ENCODE peak calls at places on chromosomes 13 and 19, in four cellular contexts. X is SK-N-SH, U is K562, J is GM12878. Y is an unnamed sample.

GRCh38 chr19:3071764-3072163 is 9.5 kb upstream of the TLE5 start:
- DNase-seq in J (no peak), U (no peak), X (no peak), Y (no peak)

GRCh38 chr13:113013878-113014751 is 45.1 kb downstream of the MCF2L start:
- DNase-seq in J (no peak), X (no peak), U (no peak), Y (no peak)

GRCh38 chr13:112725346-112726017 is 35.6 kb downstream of the ATP11A start:
- DNase-seq in X (no peak), J (peak; percentile 24), U (no peak), Y (peak; percentile 62)

GRCh38 chr19:38031423-38031770 is 124.4 kb downstream of the SIPA1L3 start:
- DNase-seq in U (no peak), X (no peak), J (no peak), Y (peak; percentile 87)

GRCh38 chr13:37202264-37202663 is 96.8 kb upstream of the CSNK1A1L start:
- DNase-seq in J (no peak), U (no peak), X (no peak), Y (peak; percentile 37)

GRCh38 chr19:4229179-4229931 is at the start of gene EBI3:
- DNase-seq in J (peak; percentile 88), X (no peak), U (peak; percentile 50), Y (peak; percentile 65)

GRCh38 chr19:43913383-43913782 is 21.7 kb downstream of the ZNF45 start:
- DNase-seq in U (no peak), X (no peak), J (no peak), Y (no peak)

GRCh38 chr19:41373993-41374392 is 2.3 kb upstream of the TMEM91 start:
- DNase-seq in U (no peak), X (peak; percentile 94), J (no peak), Y (peak; percentile 92)

GRCh38 chr13:51370116-51370515 is 30.6 kb downstream of the SERPINE3 start:
- DNase-seq in J (no peak), X (no peak), U (no peak), Y (peak; percentile 41)

GRCh38 chr13:39038569-39038898 is 278 bp downstream of the NHLRC3 start:
- DNase-seq in X (no peak), U (peak; percentile 4), J (no peak), Y (no peak)

GRCh38 chr19:47157455-47158321 is 27.1 kb downstream of the SAE1 start:
- DNase-seq in J (no peak), U (peak; percentile 15), X (no peak), Y (peak; percentile 72)

GRCh38 chr13:63696055-63696454 is 2280.4 kb upstream of the PCDH20 start:
- DNase-seq in X (no peak), J (no peak), U (no peak), Y (peak; percentile 93)

GRCh38 chr13:108911807-108912206 is 282.4 kb downstream of the MYO16 start:
- DNase-seq in U (no peak), J (no peak), X (no peak), Y (no peak)
- H2AFZ ChIP-seq in U (no peak overlapping the region), J (no peak overlapping the region), X (no peak overlapping the region), Y (peak overlapping the region; percentile 14)

DNA sequence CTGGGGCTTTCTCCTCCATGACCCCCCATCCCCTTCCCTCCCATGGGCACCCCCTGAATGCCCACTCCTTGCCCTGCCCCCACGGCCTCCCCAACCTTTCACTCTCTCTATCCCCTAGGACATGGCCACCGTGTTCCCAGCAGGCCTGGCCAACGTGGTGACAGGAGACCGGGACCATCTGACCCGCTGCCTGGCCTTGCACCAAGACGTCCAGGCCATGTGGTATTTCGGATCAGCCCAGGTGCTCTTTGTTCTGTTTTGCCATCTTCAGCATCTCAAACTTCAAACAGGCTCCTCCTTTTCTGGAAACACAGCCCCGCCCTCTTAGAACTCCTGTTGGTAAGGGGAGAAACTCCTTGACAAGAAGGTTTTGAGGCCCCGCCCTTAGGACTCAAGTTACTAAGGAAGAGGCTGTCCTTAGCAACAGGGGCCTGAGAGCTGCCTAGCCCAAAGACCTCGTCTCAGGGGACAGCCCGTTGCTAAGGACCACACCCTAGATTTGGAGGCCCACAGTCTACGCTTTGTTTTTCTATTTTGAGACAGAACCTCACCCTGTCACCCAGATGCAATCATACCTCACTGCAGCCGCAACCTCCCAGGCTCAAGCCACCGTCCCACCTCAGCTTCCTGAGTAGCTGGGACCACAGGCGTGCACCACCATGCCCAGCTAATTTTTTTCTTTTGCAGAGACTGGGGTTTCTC is 5.1 kb upstream of the FLT3LG start:
- DNase-seq in J (peak; percentile 97), U (peak; percentile 77), X (no peak), Y (no peak)
- TF ChIP-seq RCOR1 in J (no peak), U (peak; percentile 29), X (no peak), Y (no peak)

GRCh38 chr13:59477011-59477410 is 686.7 kb downstream of the DIAPH3 start:
- DNase-seq in U (peak; percentile 11), X (no peak), J (no peak), Y (no peak)
- H2AFZ ChIP-seq in U (no peak overlapping the region), X (no peak overlapping the region), J (no peak overlapping the region), Y (no peak overlapping the region)

GRCh38 chr13:79450110-79450509 is 30.8 kb upstream of the NDFIP2 start:
- DNase-seq in X (no peak), J (no peak), U (no peak), Y (no peak)
- TF ChIP-seq RCOR1 in X (no peak), J (no peak), U (no peak), Y (no peak)

DNA sequence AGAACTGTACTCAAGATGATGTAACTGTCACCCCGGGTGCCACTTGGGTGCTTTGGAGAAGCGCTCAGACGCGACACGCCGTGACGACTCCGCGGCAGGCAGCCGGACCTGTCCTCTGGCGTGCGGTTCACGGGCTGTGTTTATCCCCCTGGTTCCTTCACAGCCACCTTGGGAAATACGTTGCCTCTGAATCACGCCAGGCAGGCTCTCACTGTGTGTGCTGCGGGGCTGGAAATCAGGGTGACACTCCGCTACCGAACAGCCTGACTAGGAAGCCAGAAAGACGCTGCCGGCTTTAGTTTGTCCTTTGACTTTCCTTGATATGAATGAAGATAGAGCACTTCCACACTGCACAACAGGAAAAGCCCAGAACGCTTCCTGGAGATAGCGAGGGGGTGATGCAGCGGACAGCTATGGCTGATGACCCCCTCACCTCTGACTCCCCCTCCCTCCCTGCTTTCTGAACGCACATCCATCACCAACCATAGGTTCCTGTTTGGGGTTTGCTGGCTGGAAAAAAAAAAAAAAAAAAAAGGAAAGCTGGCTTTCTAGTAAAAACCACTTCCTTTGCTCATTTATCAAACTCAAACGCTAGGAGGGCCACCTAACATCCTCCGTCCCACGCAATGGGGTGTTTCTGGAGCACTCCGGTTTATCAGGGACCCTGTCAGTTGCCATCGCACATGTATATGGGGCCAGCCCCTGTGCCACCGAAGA is 3.7 kb upstream of the GP6 start:
- DNase-seq in U (peak; percentile 80), X (no peak), J (no peak), Y (no peak)
- H2AFZ ChIP-seq in U (peak overlapping the region; percentile 53), X (no peak overlapping the region), J (no peak overlapping the region), Y (no peak overlapping the region)

GRCh38 chr13:94859812-94860210 is 147.5 kb upstream of the SOX21 start:
- DNase-seq in J (no peak), U (no peak), X (no peak), Y (no peak)

GRCh38 chr13:94858856-94859811 is 146.8 kb upstream of the SOX21 start:
- DNase-seq in J (no peak), U (no peak), X (no peak), Y (peak; percentile 5)

GRCh38 chr13:94860981-94861407 is 148.6 kb upstream of the SOX21 start:
- DNase-seq in U (no peak), X (no peak), J (no peak), Y (peak; percentile 13)
- TF ChIP-seq RCOR1 in U (no peak), X (no peak), J (no peak), Y (no peak)

GRCh38 chr13:89878904-89879303 is 1468.6 kb upstream of the MIR17HG start:
- DNase-seq in X (no peak), J (no peak), U (no peak), Y (no peak)

GRCh38 chr13:89883893-89884448 is 1463.5 kb upstream of the MIR17HG start:
- DNase-seq in J (no peak), U (no peak), X (no peak), Y (no peak)

GRCh38 chr13:89880201-89880600 is 1467.3 kb upstream of the MIR17HG start:
- DNase-seq in X (no peak), J (no peak), U (no peak), Y (no peak)
- H2AFZ ChIP-seq in X (no peak overlapping the region), J (no peak overlapping the region), U (no peak overlapping the region), Y (no peak overlapping the region)

GRCh38 chr13:45989607-45990006 is 62.9 kb downstream of the ZC3H13 start:
- DNase-seq in X (no peak), U (no peak), J (no peak), Y (peak; percentile 86)
- TF ChIP-seq RCOR1 in X (no peak), U (no peak), J (no peak), Y (no peak)

Y was measured in IMR-90.